ENCODE peak calls at places on chromosomes 2 and 18, in nine cellular contexts. J, P, C, H, O, F, K, M and T are unnamed samples.

GRCh38 chr2:236261452-236261851 is 2.8 kb downstream of the ASB18 start:
- DNase-seq in J (no peak), P (no peak), C (no peak), H (no peak), O (no peak), F (no peak), K (no peak), M (no peak), T (no peak)

GRCh38 chr2:85189606-85190270 is 56.5 kb downstream of the TCF7L1 start:
- DNase-seq in J (no peak), P (no peak), C (no peak), H (no peak), O (no peak), F (no peak), K (no peak), M (no peak), T (no peak)

GRCh38 chr2:241272298-241272721 is 43.2 kb downstream of the HDLBP start:
- DNase-seq in J (peak), P (peak), C (peak), H (no peak), O (peak), F (peak), K (peak), M (peak), T (no peak)

GRCh38 chr2:237181844-237182243 is 96.2 kb downstream of the COPS8 start:
- DNase-seq in J (no peak), P (no peak), C (no peak), H (peak), O (no peak), F (no peak), K (peak), M (peak), T (peak)

GRCh38 chr2:99249951-99250350 is 5.5 kb downstream of the LYG2 start:
- DNase-seq in J (no peak), P (no peak), C (no peak), H (no peak), O (no peak), F (no peak), K (no peak), M (no peak), T (no peak)

GRCh38 chr2:28327963-28328922 is 64.4 kb upstream of the FOSL2 start:
- DNase-seq in J (no peak), P (no peak), C (no peak), H (no peak), O (no peak), F (no peak), K (peak), M (peak), T (peak)

GRCh38 chr2:65483763-65484162 is 51.4 kb upstream of the SPRED2 start:
- DNase-seq in J (no peak), P (no peak), C (no peak), H (no peak), O (no peak), F (no peak), K (no peak), M (no peak), T (no peak)

GRCh38 chr2:198314559-198315153 is 510.3 kb downstream of the PLCL1 start:
- DNase-seq in J (no peak), P (no peak), C (no peak), H (peak), O (no peak), F (no peak), K (no peak), M (peak), T (peak)

GRCh38 chr2:43400508-43400907 is 174.1 kb upstream of the ZFP36L2 start:
- DNase-seq in J (no peak), P (no peak), C (no peak), H (no peak), O (no peak), F (no peak), K (no peak), M (no peak), T (no peak)

GRCh38 chr2:460861-461260 is 173.0 kb upstream of the ALKAL2 start:
- DNase-seq in J (no peak), P (no peak), C (no peak), H (peak), O (no peak), F (no peak), K (no peak), M (no peak), T (no peak)

GRCh38 chr2:42969231-42970150 is 177.1 kb upstream of the HAAO start:
- DNase-seq in J (no peak), P (no peak), C (no peak), H (peak), O (no peak), F (no peak), K (peak), M (peak), T (peak)

GRCh38 chr2:33521791-33522281 is 45.4 kb downstream of the RASGRP3 start:
- DNase-seq in J (no peak), P (no peak), C (peak), H (peak), O (peak), F (no peak), K (no peak), M (peak), T (peak)

GRCh38 chr2:179051250-179051649 is 1.3 kb upstream of the CCDC141 start:
- DNase-seq in J (no peak), P (no peak), C (no peak), H (no peak), O (no peak), F (no peak), K (no peak), M (no peak), T (no peak)

GRCh38 chr2:85678384-85678783 is 10.4 kb upstream of the SFTPB start:
- DNase-seq in J (no peak), P (no peak), C (no peak), H (no peak), O (no peak), F (no peak), K (peak), M (no peak), T (no peak)

GRCh38 chr2:168948621-168949212 is 47.6 kb downstream of the G6PC2 start:
- DNase-seq in J (peak), P (no peak), C (no peak), H (no peak), O (no peak), F (no peak), K (no peak), M (peak), T (no peak)

GRCh38 chr2:227748079-227748478 is 2.4 kb downstream of the SCYGR8 start:
- DNase-seq in J (peak), P (no peak), C (no peak), H (no peak), O (no peak), F (no peak), K (no peak), M (no peak), T (no peak)

GRCh38 chr2:142175917-142176316 is 45.1 kb upstream of the LRP1B start:
- DNase-seq in J (no peak), P (no peak), C (no peak), H (no peak), O (no peak), F (no peak), K (no peak), M (no peak), T (no peak)

GRCh38 chr18:6207119-6207518 is 207.6 kb downstream of the L3MBTL4 start:
- DNase-seq in J (no peak), P (no peak), C (no peak), H (no peak), O (no peak), F (peak), K (no peak), M (no peak), T (no peak)

GRCh38 chr2:172109670-172110421 is 7.1 kb upstream of the DLX2 start:
- DNase-seq in J (no peak), P (no peak), C (no peak), H (no peak), O (no peak), F (no peak), K (no peak), M (no peak), T (no peak)

GRCh38 chr2:60479226-60480088 is 74.0 kb downstream of the BCL11A start:
- DNase-seq in J (no peak), P (no peak), C (no peak), H (no peak), O (no peak), F (no peak), K (no peak), M (no peak), T (no peak)

GRCh38 chr2:216216951-216217903 is 108.1 kb downstream of the XRCC5 start:
- DNase-seq in J (no peak), P (no peak), C (no peak), H (no peak), O (no peak), F (no peak), K (no peak), M (peak), T (peak)

GRCh38 chr18:24268784-24269550 is 128.7 kb downstream of the OSBPL1A start:
- DNase-seq in J (no peak), P (no peak), C (no peak), H (no peak), O (no peak), F (no peak), K (no peak), M (no peak), T (no peak)

GRCh38 chr2:19746611-19747309 is 155.0 kb downstream of the TTC32 start:
- DNase-seq in J (peak), P (no peak), C (no peak), H (no peak), O (no peak), F (no peak), K (no peak), M (peak), T (no peak)

GRCh38 chr2:172086349-172087190 is 1.3 kb downstream of the DLX1 start:
- DNase-seq in J (no peak), P (no peak), C (no peak), H (no peak), O (no peak), F (no peak), K (no peak), M (no peak), T (no peak)

GRCh38 chr2:35082072-35082471 is 1273.5 kb upstream of the CRIM1 start:
- DNase-seq in J (no peak), P (no peak), C (no peak), H (no peak), O (no peak), F (no peak), K (no peak), M (no peak), T (no peak)

GRCh38 chr2:241813080-241813805 is 4.2 kb downstream of the NEU4 start:
- DNase-seq in J (no peak), P (peak), C (no peak), H (no peak), O (peak), F (no peak), K (peak), M (no peak), T (no peak)

GRCh38 chr18:41553716-41554115 is 401.3 kb upstream of the PIK3C3 start:
- DNase-seq in J (no peak), P (no peak), C (no peak), H (no peak), O (no peak), F (no peak), K (no peak), M (peak), T (no peak)

GRCh38 chr2:172021074-172021931 is 21.6 kb downstream of the METAP1D start:
- DNase-seq in J (no peak), P (no peak), C (no peak), H (no peak), O (no peak), F (no peak), K (no peak), M (no peak), T (no peak)

GRCh38 chr2:15638720-15639119 is 47.1 kb downstream of the DDX1 start:
- DNase-seq in J (no peak), P (no peak), C (no peak), H (no peak), O (no peak), F (no peak), K (no peak), M (peak), T (no peak)

GRCh38 chr18:26624443-26624842 is 76.1 kb upstream of the KCTD1 start:
- DNase-seq in J (no peak), P (no peak), C (no peak), H (no peak), O (no peak), F (no peak), K (no peak), M (no peak), T (no peak)

GRCh38 chr18:49728542-49728941 is 84.8 kb downstream of the ACAA2 start:
- DNase-seq in J (peak), P (peak), C (peak), H (no peak), O (no peak), F (peak), K (no peak), M (peak), T (no peak)

DNA sequence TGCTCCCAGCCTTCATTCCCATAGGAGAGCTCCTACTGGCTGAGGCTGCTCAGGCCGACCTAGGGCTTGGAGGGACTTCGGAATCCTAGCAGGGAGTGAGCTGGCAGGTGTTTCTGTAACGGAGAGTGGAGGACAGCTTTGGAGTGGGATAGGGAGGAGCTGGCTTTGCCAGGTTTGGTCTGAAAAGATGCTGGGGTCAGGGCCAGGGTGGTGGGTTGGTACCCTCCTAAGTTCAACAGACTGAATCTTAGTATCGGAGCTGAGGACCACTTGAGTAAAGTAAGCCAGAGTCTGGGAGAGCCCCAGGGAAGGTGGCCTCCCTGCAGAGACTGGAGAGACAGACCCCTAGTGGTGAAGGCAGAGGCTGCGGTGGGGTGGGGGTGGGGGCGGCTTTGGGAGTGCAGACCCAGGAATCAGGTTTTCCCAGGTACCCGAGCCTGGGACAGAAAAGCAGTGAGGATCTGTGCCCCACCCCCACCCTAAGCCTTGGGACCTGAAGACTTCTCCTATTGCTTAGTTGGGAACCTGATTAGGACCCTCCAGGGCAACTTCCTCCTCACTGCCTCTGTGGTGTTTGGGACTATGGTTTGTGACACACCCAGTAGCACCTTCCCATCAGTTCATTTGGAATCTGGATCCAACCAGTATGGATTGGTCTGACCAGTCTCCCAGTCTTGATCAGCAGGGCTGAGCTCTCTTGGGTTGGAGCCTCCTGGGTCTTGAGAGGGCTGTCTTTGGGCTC is 3.0 kb downstream of the CNNM4 start:
- DNase-seq in J (peak), P (no peak), C (no peak), H (no peak), O (no peak), F (no peak), K (no peak), M (no peak), T (no peak)
- TF ChIP-seq CTCF in J (peak), P (peak), C (peak), H (peak), O (peak), F (peak), K (peak), M (peak), T (peak)

GRCh38 chr2:17573085-17573805 is 32.7 kb downstream of the VSNL1 start:
- DNase-seq in J (no peak), P (no peak), C (no peak), H (no peak), O (no peak), F (no peak), K (no peak), M (peak), T (no peak)
- TF ChIP-seq CTCF in J (no peak), P (peak), C (no peak), H (peak), O (no peak), F (no peak), K (no peak), M (no peak), T (no peak)

DNA sequence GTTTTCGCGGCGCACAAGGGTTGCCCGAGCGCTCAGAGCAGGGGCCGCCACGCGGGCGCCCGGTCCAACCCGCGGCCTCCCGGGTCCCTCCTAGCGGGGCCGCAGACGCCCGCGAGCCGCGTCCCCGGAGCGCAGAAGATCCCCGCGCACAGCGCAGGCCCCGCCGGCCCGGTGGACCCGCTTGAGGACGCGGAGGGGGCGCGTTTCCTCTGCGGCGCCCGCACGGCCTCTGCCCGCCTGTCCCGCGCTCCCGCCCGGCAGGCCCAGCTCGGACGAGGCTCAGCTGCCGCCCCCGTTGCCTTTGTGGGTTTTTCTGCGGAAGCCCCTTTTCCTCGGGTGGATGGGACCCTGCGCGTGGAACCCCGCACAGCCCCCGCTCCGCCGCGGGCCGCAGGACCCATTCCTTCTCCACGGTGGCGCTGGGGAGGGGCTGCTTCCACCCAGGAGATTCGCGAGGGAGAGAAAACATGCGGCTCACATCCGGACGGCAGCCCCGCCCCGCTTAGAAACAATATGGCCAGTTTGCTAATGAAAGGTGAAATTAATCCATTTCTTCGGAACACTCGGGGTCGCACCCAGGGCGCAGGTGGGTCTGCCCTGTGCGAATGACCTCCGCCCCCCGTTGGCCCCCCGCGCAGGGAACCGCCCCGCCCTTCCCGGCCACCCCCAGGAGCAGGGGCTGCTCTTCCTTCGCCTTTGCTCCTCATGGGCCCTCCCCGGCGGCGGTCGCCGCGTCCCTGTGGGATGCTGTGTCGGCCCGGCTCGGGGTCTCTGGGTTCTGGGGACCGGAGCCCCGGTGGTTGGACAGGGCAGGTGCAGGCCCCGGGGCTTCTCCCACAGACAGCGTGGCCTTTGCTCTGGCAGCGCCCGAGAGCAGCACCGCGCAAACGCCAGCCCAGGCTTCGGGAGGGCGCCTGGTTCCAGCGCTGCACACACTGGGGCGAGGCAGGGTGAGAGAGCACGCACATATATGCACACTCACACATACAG is 9.3 kb upstream of the KCNG2 start:
- DNase-seq in J (peak), P (peak), C (peak), H (no peak), O (no peak), F (no peak), K (peak), M (peak), T (no peak)
- TF ChIP-seq CTCF in J (peak), P (no peak), C (no peak), H (no peak), O (no peak), F (no peak), K (no peak), M (no peak), T (peak)

DNA sequence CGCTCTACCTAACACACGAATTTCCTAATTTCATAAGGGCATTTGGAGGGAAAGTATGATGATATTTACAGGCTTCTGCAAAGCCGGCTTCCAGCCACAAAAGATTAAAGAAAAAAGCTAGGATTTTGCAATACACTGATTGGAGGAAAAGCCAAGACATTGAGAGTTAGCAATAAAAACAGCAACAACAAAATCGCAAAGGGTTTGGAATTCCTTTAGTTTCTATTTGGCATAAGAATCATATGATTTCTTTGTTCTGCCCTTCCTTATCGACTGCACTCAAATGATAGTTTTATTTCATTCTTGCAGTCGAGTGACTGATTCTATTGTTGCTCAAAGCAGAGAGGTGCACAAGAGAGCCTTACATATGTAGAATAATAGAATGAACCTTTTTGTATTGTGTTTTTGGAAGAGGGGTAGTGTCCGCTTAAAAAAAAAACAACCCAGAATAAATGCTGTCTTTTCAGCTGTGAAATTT is 3.9 kb upstream of the ZNF532 start:
- DNase-seq in J (no peak), P (no peak), C (no peak), H (no peak), O (no peak), F (no peak), K (no peak), M (peak), T (no peak)
- TF ChIP-seq CTCF in J (no peak), P (no peak), C (no peak), H (no peak), O (no peak), F (no peak), K (no peak), M (no peak), T (no peak)